ENCODE peak calls at places on chromosomes 2 and 18, in six cellular contexts. I, J, U, R, C and T are unnamed samples.

GRCh38 chr2:68653538-68653982 is 10.2 kb downstream of the PROKR1 start:
- DNase-seq in I (peak; percentile 55), U (no peak), R (peak; percentile 85), J (no peak), C (no peak), T (peak; percentile 10)

GRCh38 chr2:141137121-141137693 is 993.6 kb downstream of the LRP1B start:
- DNase-seq in U (no peak), I (no peak), R (no peak), J (no peak), C (no peak), T (no peak)

GRCh38 chr2:232980683-232981082 is 32.4 kb downstream of the NGEF start:
- DNase-seq in I (no peak), C (no peak), J (no peak), R (peak; percentile 19), U (no peak), T (no peak)

GRCh38 chr18:59123588-59124369 is 15.9 kb upstream of the SEC11C start:
- DNase-seq in I (no peak), J (no peak), U (no peak), R (peak; percentile 94), C (no peak), T (no peak)

GRCh38 chr2:26284132-26284531 is 39.4 kb downstream of the HADHB start:
- DNase-seq in I (no peak), C (no peak), J (no peak), U (no peak), R (peak; percentile 47), T (no peak)

GRCh38 chr2:82256983-82257382 is 1952.4 kb upstream of the LRRTM1 start:
- DNase-seq in R (no peak), U (no peak), I (no peak), J (no peak), C (no peak), T (no peak)

GRCh38 chr2:26429779-26430654 is 28.3 kb downstream of the DRC1 start:
- DNase-seq in I (no peak), R (no peak), C (no peak), J (no peak), U (peak; percentile 64), T (no peak)

GRCh38 chr2:48292429-48292828 is 237.5 kb upstream of the STON1 start:
- DNase-seq in R (no peak), U (no peak), J (no peak), I (no peak), C (no peak), T (no peak)

GRCh38 chr2:149692837-149693518 is 105.4 kb upstream of the MMADHC start:
- DNase-seq in U (no peak), R (peak; percentile 38), I (no peak), J (no peak), C (no peak), T (no peak)

GRCh38 chr2:237257471-237257951 is 156.5 kb downstream of the COL6A3 start:
- DNase-seq in R (peak; percentile 89), U (no peak), C (no peak), J (no peak), I (no peak), T (no peak)

GRCh38 chr2:180184506-180184905 is 177.4 kb upstream of the CWC22 start:
- DNase-seq in R (peak; percentile 64), U (no peak), C (no peak), J (no peak), I (no peak), T (no peak)

GRCh38 chr2:18824915-18825314 is 235.5 kb upstream of the NT5C1B start:
- DNase-seq in R (no peak), U (no peak), I (no peak), C (no peak), J (no peak), T (no peak)

GRCh38 chr18:36813753-36814130 is 15.1 kb downstream of the TPGS2 start:
- DNase-seq in I (no peak), U (no peak), R (no peak), J (no peak), C (no peak), T (no peak)

GRCh38 chr2:199988176-199988575 is 32.8 kb downstream of the MAIP1 start:
- DNase-seq in I (no peak), U (no peak), C (no peak), J (no peak), R (peak; percentile 61), T (no peak)

GRCh38 chr2:164992818-164993217 is 37.5 kb upstream of the SLC38A11 start:
- DNase-seq in U (no peak), C (no peak), J (no peak), R (peak; percentile 89), I (no peak), T (peak; percentile 31)

GRCh38 chr2:241309684-241310117 is 5.8 kb downstream of the HDLBP start:
- DNase-seq in R (peak; percentile 61), C (no peak), I (peak; percentile 80), J (peak; percentile 70), U (no peak), T (peak; percentile 51)

GRCh38 chr18:46809145-46809544 is 52.3 kb upstream of the ST8SIA5 start:
- DNase-seq in R (no peak), C (no peak), I (no peak), U (no peak), J (no peak), T (no peak)

GRCh38 chr2:241882090-241882625 is 12.6 kb downstream of the RTP5 start:
- DNase-seq in J (no peak), C (no peak), I (no peak), R (no peak), U (peak; percentile 83), T (no peak)

GRCh38 chr18:57970356-57971095 is 73.5 kb upstream of the NEDD4L start:
- DNase-seq in U (no peak), R (no peak), J (no peak), C (no peak), I (no peak), T (no peak)

GRCh38 chr2:15678894-15679293 is 87.2 kb downstream of the DDX1 start:
- DNase-seq in I (no peak), C (no peak), R (no peak), J (no peak), U (no peak), T (no peak)

GRCh38 chr18:47204908-47205522 is 28.9 kb upstream of the IER3IP1 start:
- DNase-seq in R (peak; percentile 27), I (peak; percentile 46), U (no peak), C (no peak), J (peak; percentile 35), T (no peak)

GRCh38 chr2:28080911-28081310 is 190.4 kb downstream of the BABAM2 start:
- DNase-seq in I (no peak), J (no peak), U (no peak), C (no peak), R (peak; percentile 52), T (no peak)

GRCh38 chr18:58953627-58954026 is 89.0 kb downstream of the ZNF532 start:
- DNase-seq in I (no peak), R (no peak), U (no peak), J (no peak), C (no peak), T (no peak)

GRCh38 chr2:2938481-2938880 is 439.1 kb downstream of the EIPR1 start:
- DNase-seq in U (no peak), I (no peak), R (no peak), C (no peak), J (no peak), T (no peak)

GRCh38 chr18:70322928-70323327 is 34.1 kb downstream of the SOCS6 start:
- DNase-seq in C (no peak), U (no peak), J (no peak), I (no peak), R (peak; percentile 65), T (no peak)

GRCh38 chr2:28545590-28546195 is 49.8 kb downstream of the PLB1 start:
- DNase-seq in J (no peak), I (peak; percentile 57), U (no peak), C (no peak), R (no peak), T (peak; percentile 15)

GRCh38 chr18:74590606-74591005 is 7.1 kb upstream of the ZNF407 start:
- DNase-seq in I (no peak), U (no peak), C (no peak), J (no peak), R (no peak), T (no peak)

GRCh38 chr2:186183406-186183805 is 302.7 kb upstream of the ZC3H15 start:
- DNase-seq in U (no peak), R (no peak), J (no peak), C (no peak), I (no peak), T (no peak)

GRCh38 chr18:38502539-38502938 is 936.9 kb upstream of the CELF4 start:
- DNase-seq in I (no peak), R (no peak), U (no peak), C (no peak), J (no peak), T (no peak)
- H3K27ac ChIP-seq in I (no peak overlapping the region), R (no peak overlapping the region), U (no peak overlapping the region), C (no peak overlapping the region), J (no peak overlapping the region), T (no peak overlapping the region)

DNA sequence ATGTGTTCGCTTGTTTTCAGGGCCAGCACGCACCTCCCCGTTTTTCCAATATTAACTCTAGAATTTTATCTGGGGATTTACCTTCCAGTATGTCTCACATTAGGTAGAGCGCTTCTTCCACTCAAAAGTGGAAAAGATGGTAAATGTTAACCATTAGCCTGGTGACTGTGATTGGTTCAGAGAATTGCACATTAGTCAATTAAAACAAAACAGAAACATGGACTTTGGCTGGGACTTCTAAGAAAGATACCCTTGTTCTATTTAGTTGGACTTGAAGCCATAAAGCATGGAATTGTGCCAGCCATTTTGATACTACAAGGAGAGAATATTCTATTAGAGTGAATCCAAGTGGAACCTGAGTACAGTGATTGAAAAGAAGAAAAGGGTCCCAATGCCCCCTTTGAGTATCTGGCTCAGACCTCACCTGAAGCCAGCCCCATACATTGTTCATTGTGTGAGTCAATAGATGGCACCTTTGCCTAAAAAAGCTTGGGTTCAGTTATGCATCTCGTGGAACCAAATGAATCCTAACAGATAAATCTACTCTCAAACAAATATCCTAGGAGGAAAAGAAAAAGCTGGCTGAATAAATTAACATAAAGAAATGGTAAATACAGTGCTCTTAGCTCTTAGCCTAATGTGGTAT is 354.3 kb downstream of the IRS1 start:
- DNase-seq in R (no peak), U (no peak), I (no peak), J (no peak), C (no peak), T (no peak)
- H3K27ac ChIP-seq in R (peak overlapping the region; percentile 63), U (peak overlapping the region; percentile 62), I (no peak overlapping the region), J (no peak overlapping the region), C (no peak overlapping the region), T (no peak overlapping the region)

GRCh38 chr2:111910609-111911277 is 12.3 kb downstream of the MERTK start:
- DNase-seq in C (no peak), I (no peak), U (no peak), R (no peak), J (no peak), T (no peak)

GRCh38 chr2:111908578-111908977 is 10.2 kb downstream of the MERTK start:
- DNase-seq in J (no peak), I (no peak), U (no peak), C (no peak), R (no peak), T (no peak)

GRCh38 chr2:111905990-111906735 is 7.8 kb downstream of the MERTK start:
- DNase-seq in I (no peak), J (no peak), R (no peak), C (no peak), U (no peak), T (no peak)

GRCh38 chr2:111912547-111912946 is 14.1 kb downstream of the MERTK start:
- DNase-seq in I (no peak), R (no peak), U (no peak), C (no peak), J (no peak), T (no peak)

GRCh38 chr2:111909079-111909478 is 10.7 kb downstream of the MERTK start:
- DNase-seq in U (no peak), J (no peak), R (no peak), C (no peak), I (no peak), T (no peak)
- H3K27ac ChIP-seq in U (no peak overlapping the region), J (no peak overlapping the region), R (no peak overlapping the region), C (no peak overlapping the region), I (no peak overlapping the region), T (no peak overlapping the region)

GRCh38 chr2:110691612-110692258 is 13.9 kb upstream of the BUB1 start:
- DNase-seq in I (no peak), J (no peak), R (no peak), C (no peak), U (no peak), T (no peak)
- H3K27ac ChIP-seq in I (no peak overlapping the region), J (no peak overlapping the region), R (no peak overlapping the region), C (no peak overlapping the region), U (no peak overlapping the region), T (no peak overlapping the region)